ENCODE peak calls at places on chromosomes 16 and 17, in nine cellular contexts. C is pancreas; K is GM19239; R is neural crest cell; J is SW480; E is effector memory CD4-positive, alpha-beta T cell; A is WTC11; G is NCI-H187; X is HFFc6. I is an unnamed sample.

GRCh38 chr16:50400967-50401348 is 32.2 kb upstream of the BRD7 start:
- DNase-seq in R (no peak), J (no peak), A (no peak), E (no peak), K (no peak), G (no peak), X (no peak), C (no peak), I (no peak)

GRCh38 chr17:13204607-13205237 is 186.9 kb upstream of the ELAC2 start:
- DNase-seq in R (no peak), C (no peak), E (no peak), A (no peak), X (no peak), G (no peak), K (no peak), J (no peak), I (no peak)

GRCh38 chr17:9228408-9229159 is 207.3 kb downstream of the NTN1 start:
- DNase-seq in A (no peak), X (peak; percentile 35), C (no peak), J (no peak), E (no peak), R (no peak), G (no peak), K (no peak), I (no peak)

GRCh38 chr17:34499576-34499975 is 79.8 kb upstream of the TMEM132E start:
- DNase-seq in C (no peak), E (no peak), R (no peak), G (no peak), X (no peak), K (no peak), J (peak; percentile 61), A (peak; percentile 44), I (peak; percentile 73)

GRCh38 chr16:66572356-66572755 is 6.1 kb downstream of the CMTM1 start:
- DNase-seq in G (no peak), R (no peak), A (no peak), J (no peak), X (no peak), K (no peak), E (no peak), C (no peak), I (no peak)

GRCh38 chr16:55567382-55567781 is 898 bp downstream of the CAPNS2 start:
- DNase-seq in G (no peak), R (no peak), A (no peak), X (no peak), C (no peak), E (no peak), J (no peak), K (no peak), I (no peak)

GRCh38 chr17:32495347-32496253 is 8.8 kb downstream of the CDK5R1 start:
- DNase-seq in G (no peak), X (no peak), A (no peak), J (no peak), R (no peak), C (peak; percentile 68), E (no peak), K (no peak), I (peak; percentile 62)

GRCh38 chr17:4728124-4728523 is 3.1 kb upstream of the MED11 start:
- DNase-seq in C (peak; percentile 55), E (no peak), K (no peak), J (no peak), A (no peak), R (no peak), G (no peak), X (no peak), I (no peak)

GRCh38 chr17:9308069-9308468 is 267.6 kb downstream of the STX8 start:
- DNase-seq in R (no peak), G (no peak), K (no peak), X (no peak), C (no peak), A (no peak), E (no peak), J (no peak), I (no peak)

GRCh38 chr17:81832608-81833159 is 407 bp downstream of the MCRIP1 start:
- DNase-seq in X (peak; percentile 10), E (no peak), R (peak; percentile 13), C (no peak), J (no peak), K (no peak), G (no peak), A (peak; percentile 40), I (no peak)

GRCh38 chr17:144936-145670 is 7.7 kb downstream of the SCGB1C2 start:
- DNase-seq in K (no peak), E (no peak), C (peak; percentile 27), G (no peak), X (peak; percentile 0), A (no peak), J (no peak), R (no peak), I (no peak)

GRCh38 chr17:40065041-40065770 is 2.4 kb downstream of the THRA start:
- DNase-seq in G (no peak), E (no peak), R (peak; percentile 30), X (peak; percentile 43), C (no peak), K (no peak), J (no peak), A (no peak), I (peak; percentile 69)

GRCh38 chr17:83114706-83115105 is 35.3 kb downstream of the METRNL start:
- DNase-seq in C (no peak), G (no peak), X (no peak), A (no peak), R (no peak), J (no peak), E (no peak), K (no peak), I (no peak)

GRCh38 chr17:69874220-69874670 is 200.8 kb upstream of the KCNJ16 start:
- DNase-seq in X (peak; percentile 92), C (no peak), E (no peak), K (no peak), A (no peak), G (no peak), R (no peak), J (no peak), I (no peak)

GRCh38 chr17:32878211-32878610 is 1.3 kb upstream of the MYO1D start:
- DNase-seq in R (no peak), J (no peak), E (no peak), K (no peak), G (no peak), X (peak; percentile 66), C (peak; percentile 55), A (no peak), I (no peak)

GRCh38 chr16:61214780-61215179 is 821.5 kb downstream of the CDH8 start:
- DNase-seq in E (no peak), K (no peak), G (no peak), J (no peak), C (no peak), R (no peak), X (no peak), A (no peak), I (no peak)

GRCh38 chr17:29929006-29929543 is 953 bp downstream of the SSH2 start:
- DNase-seq in J (peak; percentile 69), C (no peak), G (no peak), E (no peak), X (peak; percentile 38), A (no peak), R (peak; percentile 4), K (no peak), I (peak; percentile 21)

GRCh38 chr17:16617481-16618060 is 36.1 kb downstream of the ZNF624 start:
- DNase-seq in E (no peak), G (no peak), X (no peak), J (no peak), R (no peak), K (no peak), C (no peak), A (no peak), I (no peak)

GRCh38 chr16:23893976-23894375 is 58.2 kb downstream of the PRKCB start:
- DNase-seq in R (no peak), G (no peak), X (no peak), J (no peak), K (no peak), A (no peak), E (no peak), C (no peak), I (no peak)

GRCh38 chr16:88279998-88280397 is 102.8 kb upstream of the ZNF469 start:
- DNase-seq in R (no peak), E (no peak), J (no peak), A (no peak), C (no peak), X (no peak), G (no peak), K (no peak), I (no peak)

GRCh38 chr17:81035389-81036127 is 607 bp downstream of the BAIAP2 start:
- DNase-seq in R (no peak), E (no peak), A (no peak), K (no peak), J (peak; percentile 48), C (peak; percentile 55), X (peak; percentile 14), G (no peak), I (no peak)

I was measured in H7.